ENCODE peak calls at places on chromosomes 3 and 15, in eight cellular contexts. B, H, Q, J, C, V, E and L are unnamed samples.
A peak's percentile ranks its signal among the peaks of the same experiment; 100 is the strongest.

GRCh38 chr3:108036984-108037741 is 53.7 kb downstream of the CD47 start:
- DNase-seq in B (no peak), H (no peak), Q (peak; percentile 82), J (no peak), C (no peak), V (no peak), E (peak; percentile 2), L (no peak)

GRCh38 chr15:38996111-38996541 is 431.5 kb upstream of the RASGRP1 start:
- DNase-seq in B (no peak), H (no peak), Q (peak; percentile 83), J (no peak), C (no peak), V (no peak), E (no peak), L (no peak)

GRCh38 chr15:92954578-92954977 is 54.5 kb downstream of the CHD2 start:
- DNase-seq in B (no peak), H (no peak), Q (no peak), J (peak; percentile 51), C (no peak), V (no peak), E (no peak), L (no peak)

GRCh38 chr3:21331321-21331720 is 419.7 kb downstream of the ZNF385D start:
- DNase-seq in B (no peak), H (no peak), Q (no peak), J (no peak), C (no peak), V (no peak), E (no peak), L (no peak)

GRCh38 chr3:194386610-194387009 is 12.5 kb downstream of the GP5 start:
- DNase-seq in B (no peak), H (no peak), Q (no peak), J (no peak), C (no peak), V (no peak), E (no peak), L (no peak)

GRCh38 chr15:50244153-50244552 is 21.4 kb downstream of the HDC start:
- DNase-seq in B (no peak), H (no peak), Q (no peak), J (no peak), C (no peak), V (no peak), E (no peak), L (no peak)

GRCh38 chr3:134372405-134373277 is 1.6 kb downstream of the AMOTL2 start:
- DNase-seq in B (no peak), H (no peak), Q (no peak), J (no peak), C (peak; percentile 16), V (no peak), E (no peak), L (no peak)

GRCh38 chr15:88738796-88739195 is 64.4 kb upstream of the ACAN start:
- DNase-seq in B (no peak), H (no peak), Q (peak; percentile 33), J (no peak), C (no peak), V (no peak), E (no peak), L (no peak)

GRCh38 chr15:51731549-51732267 is 5.7 kb downstream of the LYSMD2 start:
- DNase-seq in B (no peak), H (peak; percentile 8), Q (peak; percentile 23), J (no peak), C (no peak), V (peak; percentile 87), E (no peak), L (no peak)

GRCh38 chr3:172029425-172030128 is 9.8 kb upstream of the FNDC3B start:
- DNase-seq in B (no peak), H (no peak), Q (no peak), J (no peak), C (no peak), V (no peak), E (no peak), L (no peak)

GRCh38 chr15:53246996-53247395 is 456.9 kb upstream of the ONECUT1 start:
- DNase-seq in B (no peak), H (no peak), Q (no peak), J (no peak), C (no peak), V (no peak), E (no peak), L (no peak)

GRCh38 chr3:175336406-175337133 is 477.4 kb downstream of the NAALADL2 start:
- DNase-seq in B (no peak), H (no peak), Q (no peak), J (no peak), C (no peak), V (no peak), E (no peak), L (no peak)

GRCh38 chr3:134797080-134797801 is 2.2 kb downstream of the EPHB1 start:
- DNase-seq in B (no peak), H (no peak), Q (no peak), J (no peak), C (no peak), V (no peak), E (no peak), L (no peak)

GRCh38 chr15:36778516-36778915 is 199.1 kb downstream of the CDIN1 start:
- DNase-seq in B (no peak), H (no peak), Q (peak; percentile 90), J (no peak), C (no peak), V (no peak), E (no peak), L (no peak)

GRCh38 chr3:58490860-58491501 is 915 bp upstream of the KCTD6 start:
- DNase-seq in B (no peak), H (peak; percentile 3), Q (no peak), J (no peak), C (peak; percentile 90), V (no peak), E (no peak), L (no peak)

GRCh38 chr15:73709671-73710070 is 25.5 kb downstream of the CD276 start:
- DNase-seq in B (no peak), H (no peak), Q (no peak), J (no peak), C (no peak), V (no peak), E (no peak), L (no peak)

GRCh38 chr3:134517796-134518195 is 31.9 kb downstream of the CEP63 start:
- DNase-seq in B (no peak), H (no peak), Q (peak; percentile 11), J (no peak), C (no peak), V (no peak), E (no peak), L (no peak)

GRCh38 chr15:66560856-66561525 is 4.8 kb downstream of the LCTL start:
- DNase-seq in B (no peak), H (no peak), Q (no peak), J (no peak), C (peak; percentile 47), V (no peak), E (no peak), L (no peak)

GRCh38 chr3:148366743-148367410 is 330.8 kb upstream of the AGTR1 start:
- DNase-seq in B (no peak), H (no peak), Q (peak; percentile 48), J (peak; percentile 16), C (no peak), V (no peak), E (no peak), L (no peak)

GRCh38 chr15:78093242-78094020 is 1.1 kb downstream of the SH2D7 start:
- DNase-seq in B (no peak), H (no peak), Q (peak; percentile 92), J (no peak), C (no peak), V (no peak), E (no peak), L (no peak)

GRCh38 chr3:108722724-108723123 is 34.5 kb downstream of the RETNLB start:
- DNase-seq in B (no peak), H (no peak), Q (no peak), J (no peak), C (no peak), V (no peak), E (no peak), L (no peak)

GRCh38 chr3:179421500-179421899 is 29.8 kb downstream of the GNB4 start:
- DNase-seq in B (no peak), H (no peak), Q (peak; percentile 53), J (peak; percentile 11), C (no peak), V (no peak), E (no peak), L (no peak)

GRCh38 chr15:87032291-87032690 is 952.6 kb downstream of the AGBL1 start:
- DNase-seq in B (no peak), H (no peak), Q (no peak), J (no peak), C (no peak), V (no peak), E (no peak), L (no peak)

GRCh38 chr3:4953119-4953518 is 26.1 kb upstream of the BHLHE40 start:
- DNase-seq in B (no peak), H (no peak), Q (no peak), J (no peak), C (no peak), V (no peak), E (no peak), L (no peak)

GRCh38 chr15:93210995-93211394 is 122.0 kb upstream of the RGMA start:
- DNase-seq in B (no peak), H (no peak), Q (no peak), J (no peak), C (no peak), V (no peak), E (no peak), L (no peak)

GRCh38 chr15:90686435-90687218 is 30.5 kb upstream of the BLM start:
- DNase-seq in B (no peak), H (no peak), Q (no peak), J (no peak), C (no peak), V (peak; percentile 74), E (no peak), L (no peak)

GRCh38 chr3:192745150-192745549 is 17.8 kb upstream of the FGF12 start:
- DNase-seq in B (no peak), H (no peak), Q (no peak), J (no peak), C (no peak), V (no peak), E (no peak), L (no peak)

GRCh38 chr3:17749281-17749680 is 6.8 kb upstream of the TBC1D5 start:
- DNase-seq in B (no peak), H (no peak), Q (no peak), J (no peak), C (no peak), V (no peak), E (no peak), L (no peak)

GRCh38 chr3:128429751-128430150 is 36.9 kb downstream of the DNAJB8 start:
- DNase-seq in B (no peak), H (no peak), Q (no peak), J (no peak), C (no peak), V (no peak), E (no peak), L (no peak)